ENCODE peak calls at places on chromosomes 11 and 22, in six cellular contexts. One of them, this sample, is unnamed.

GRCh38 chr11:115141715-115142114 is 362.5 kb downstream of the CADM1 start:
- DNase-seq in GM23248: no peak
- DNase-seq in NCI-H1694: peak
- DNase-seq in Ammon's horn: no peak
- DNase-seq in GM10248: no peak
- DNase-seq in NCI-H1417: no peak
- DNase-seq in this sample: peak

GRCh38 chr11:69155302-69156198 is at the start of gene SMIM38:
- DNase-seq in GM23248: no peak
- DNase-seq in NCI-H1694: no peak
- DNase-seq in Ammon's horn: peak
- DNase-seq in GM10248: peak
- DNase-seq in NCI-H1417: no peak
- DNase-seq in this sample: peak

GRCh38 chr11:117232022-117232878 is at the start of the genes PCSK7 and RNF214:
- DNase-seq in GM23248: peak
- DNase-seq in NCI-H1694: peak
- DNase-seq in Ammon's horn: peak
- DNase-seq in GM10248: peak
- DNase-seq in NCI-H1417: peak
- DNase-seq in this sample: peak

GRCh38 chr11:56751480-56751879 is 3.0 kb upstream of the OR9G4 start:
- DNase-seq in GM23248: no peak
- DNase-seq in NCI-H1694: no peak
- DNase-seq in Ammon's horn: no peak
- DNase-seq in GM10248: no peak
- DNase-seq in NCI-H1417: no peak
- DNase-seq in this sample: no peak

GRCh38 chr22:38033522-38034277 is 23.5 kb upstream of the PICK1 start:
- DNase-seq in GM23248: no peak
- DNase-seq in NCI-H1694: peak
- DNase-seq in Ammon's horn: peak
- DNase-seq in GM10248: no peak
- DNase-seq in NCI-H1417: no peak
- DNase-seq in this sample: peak

GRCh38 chr11:119445850-119446249 is 22.9 kb upstream of the THY1 start:
- DNase-seq in GM23248: peak
- DNase-seq in NCI-H1694: no peak
- DNase-seq in Ammon's horn: no peak
- DNase-seq in GM10248: no peak
- DNase-seq in NCI-H1417: no peak
- DNase-seq in this sample: no peak

GRCh38 chr11:124586247-124586860 is 16.6 kb downstream of the OR8A1 start:
- DNase-seq in GM23248: peak
- DNase-seq in NCI-H1694: peak
- DNase-seq in Ammon's horn: peak
- DNase-seq in GM10248: peak
- DNase-seq in NCI-H1417: peak
- DNase-seq in this sample: peak

GRCh38 chr22:36397081-36397766 is 9.5 kb upstream of the MYH9 start:
- DNase-seq in GM23248: peak
- DNase-seq in NCI-H1694: no peak
- DNase-seq in Ammon's horn: no peak
- DNase-seq in GM10248: no peak
- DNase-seq in NCI-H1417: no peak
- DNase-seq in this sample: no peak

GRCh38 chr11:75762885-75763284 is 5.7 kb upstream of the DGAT2 start:
- DNase-seq in GM23248: peak
- DNase-seq in NCI-H1694: no peak
- DNase-seq in Ammon's horn: no peak
- DNase-seq in GM10248: no peak
- DNase-seq in NCI-H1417: no peak
- DNase-seq in this sample: no peak

GRCh38 chr11:44133335-44133946 is 38.0 kb downstream of the EXT2 start:
- DNase-seq in GM23248: peak
- DNase-seq in NCI-H1694: peak
- DNase-seq in Ammon's horn: peak
- DNase-seq in GM10248: peak
- DNase-seq in NCI-H1417: no peak
- DNase-seq in this sample: peak

GRCh38 chr22:42813501-42813900 is 43.6 kb downstream of the ARFGAP3 start:
- DNase-seq in GM23248: peak
- DNase-seq in NCI-H1694: no peak
- DNase-seq in Ammon's horn: no peak
- DNase-seq in GM10248: no peak
- DNase-seq in NCI-H1417: no peak
- DNase-seq in this sample: no peak

GRCh38 chr11:56714206-56714605 is 15.3 kb downstream of the OR9G1 start:
- DNase-seq in GM23248: no peak
- DNase-seq in NCI-H1694: no peak
- DNase-seq in Ammon's horn: no peak
- DNase-seq in GM10248: no peak
- DNase-seq in NCI-H1417: no peak
- DNase-seq in this sample: no peak

GRCh38 chr22:32462452-32462851 is 1.8 kb downstream of the BPIFC start:
- DNase-seq in GM23248: no peak
- DNase-seq in NCI-H1694: no peak
- DNase-seq in Ammon's horn: no peak
- DNase-seq in GM10248: no peak
- DNase-seq in NCI-H1417: no peak
- DNase-seq in this sample: no peak

GRCh38 chr11:102800774-102801173 is 2.8 kb upstream of the MMP1 start:
- DNase-seq in GM23248: peak
- DNase-seq in NCI-H1694: no peak
- DNase-seq in Ammon's horn: no peak
- DNase-seq in GM10248: no peak
- DNase-seq in NCI-H1417: no peak
- DNase-seq in this sample: no peak

GRCh38 chr11:69075421-69076128 is 26.8 kb downstream of the TPCN2 start:
- DNase-seq in GM23248: peak
- DNase-seq in NCI-H1694: no peak
- DNase-seq in Ammon's horn: peak
- DNase-seq in GM10248: no peak
- DNase-seq in NCI-H1417: no peak
- DNase-seq in this sample: peak

GRCh38 chr11:125449586-125449985 is 46.5 kb downstream of the FEZ1 start:
- DNase-seq in GM23248: no peak
- DNase-seq in NCI-H1694: no peak
- DNase-seq in Ammon's horn: no peak
- DNase-seq in GM10248: no peak
- DNase-seq in NCI-H1417: no peak
- DNase-seq in this sample: no peak

GRCh38 chr11:393219-394033 is 583 bp upstream of the PKP3 start:
- DNase-seq in GM23248: peak
- DNase-seq in NCI-H1694: no peak
- DNase-seq in Ammon's horn: no peak
- DNase-seq in GM10248: no peak
- DNase-seq in NCI-H1417: no peak
- DNase-seq in this sample: no peak

GRCh38 chr11:60718524-60719316 is 5.8 kb upstream of the MS4A18 start:
- DNase-seq in GM23248: no peak
- DNase-seq in NCI-H1694: no peak
- DNase-seq in Ammon's horn: no peak
- DNase-seq in GM10248: no peak
- DNase-seq in NCI-H1417: no peak
- DNase-seq in this sample: no peak

GRCh38 chr11:63609971-63610580 is 4.2 kb downstream of the PLAAT3 start:
- DNase-seq in GM23248: no peak
- DNase-seq in NCI-H1694: no peak
- DNase-seq in Ammon's horn: peak
- DNase-seq in GM10248: no peak
- DNase-seq in NCI-H1417: no peak
- DNase-seq in this sample: no peak

GRCh38 chr11:112017538-112017937 is 7.7 kb upstream of the DLAT start:
- DNase-seq in GM23248: peak
- DNase-seq in NCI-H1694: no peak
- DNase-seq in Ammon's horn: no peak
- DNase-seq in GM10248: no peak
- DNase-seq in NCI-H1417: no peak
- DNase-seq in this sample: no peak

GRCh38 chr11:1448166-1448825 is 38.3 kb downstream of the MOB2 start:
- DNase-seq in GM23248: no peak
- DNase-seq in NCI-H1694: no peak
- DNase-seq in Ammon's horn: peak
- DNase-seq in GM10248: no peak
- DNase-seq in NCI-H1417: no peak
- DNase-seq in this sample: no peak

This sample was measured in cerebellum.